ENCODE peak calls at places on chromosomes 13 and 19, in six cellular contexts. N is fibroblast of mammary gland, F is fibroblast of pulmonary artery, Z is NB4, L is transverse colon, T is heart right ventricle. Y is an unnamed sample.

GRCh38 chr13:49625392-49626137 is 2.7 kb upstream of the ARL11 start:
- DNase-seq in N (peak), F (peak), Z (no peak), L (peak), T (peak), Y (no peak)

GRCh38 chr19:18924684-18925213 is 5.2 kb downstream of the DDX49 start:
- DNase-seq in N (no peak), F (no peak), Z (no peak), L (no peak), T (no peak), Y (no peak)

GRCh38 chr19:16019691-16020448 is 56.4 kb upstream of the TPM4 start:
- DNase-seq in N (no peak), F (no peak), Z (no peak), L (no peak), T (no peak), Y (no peak)

GRCh38 chr13:32887617-32888016 is 128.6 kb upstream of the KL start:
- DNase-seq in N (no peak), F (no peak), Z (no peak), L (no peak), T (no peak), Y (no peak)

GRCh38 chr13:112952759-112953541 is 16.1 kb upstream of the MCF2L start:
- DNase-seq in N (no peak), F (no peak), Z (no peak), L (no peak), T (no peak), Y (no peak)

GRCh38 chr13:43908156-43909126 is 28.7 kb downstream of the LACC1 start:
- DNase-seq in N (peak), F (peak), Z (peak), L (no peak), T (no peak), Y (peak)

GRCh38 chr13:52850396-52851152 is 2.1 kb upstream of the PCDH8 start:
- DNase-seq in N (peak), F (peak), Z (peak), L (peak), T (peak), Y (peak)

GRCh38 chr19:10112037-10112751 is 701 bp downstream of the P2RY11 start:
- DNase-seq in N (no peak), F (no peak), Z (peak), L (peak), T (no peak), Y (no peak)

GRCh38 chr19:48186541-48186991 is 16.1 kb downstream of the ZSWIM9 start:
- DNase-seq in N (no peak), F (no peak), Z (peak), L (no peak), T (no peak), Y (no peak)

GRCh38 chr13:70784590-70784989 is 676.3 kb upstream of the KLHL1 start:
- DNase-seq in N (no peak), F (no peak), Z (no peak), L (no peak), T (no peak), Y (no peak)

GRCh38 chr13:93539914-93540313 is 313.3 kb downstream of the GPC6 start:
- DNase-seq in N (no peak), F (no peak), Z (no peak), L (no peak), T (no peak), Y (no peak)

GRCh38 chr19:45402469-45403070 is 2.3 kb downstream of the PPP1R13L start:
- DNase-seq in N (no peak), F (no peak), Z (peak), L (peak), T (peak), Y (peak)

DNA sequence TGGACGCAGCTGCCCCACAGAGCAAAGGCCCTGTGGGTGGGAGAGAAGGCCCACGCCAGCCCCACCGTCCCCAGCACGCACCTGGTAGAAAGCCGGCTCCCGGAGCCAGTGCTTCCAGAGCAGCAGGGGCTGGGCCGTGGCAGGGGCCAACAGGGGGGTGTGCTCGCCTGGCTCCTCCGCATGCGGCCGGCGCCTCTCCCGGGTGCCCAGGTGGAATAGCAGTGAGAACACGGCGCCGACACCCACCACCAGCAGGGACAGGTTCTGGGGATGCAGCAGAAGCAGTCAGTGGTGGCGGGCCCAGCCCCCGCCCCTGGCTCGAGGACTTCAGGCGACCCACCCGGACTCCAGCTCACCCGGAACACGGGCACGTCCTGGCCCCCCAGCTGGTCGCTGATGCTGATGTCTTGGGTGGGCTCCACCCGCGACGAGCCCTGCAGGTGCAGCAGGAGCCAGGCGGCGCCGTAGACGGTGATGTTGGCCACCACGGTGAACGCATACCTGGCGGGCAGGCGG is 8.9 kb downstream of the TEKTIP1 start:
- DNase-seq in N (no peak), F (no peak), Z (no peak), L (no peak), T (no peak), Y (no peak)
- TF ChIP-seq CTCF in N (no peak), F (no peak), Z (no peak), L (no peak), T (no peak), Y (no peak)

GRCh38 chr19:51146751-51147150 is 4.7 kb downstream of the SIGLEC7 start:
- DNase-seq in N (peak), F (no peak), Z (no peak), L (no peak), T (no peak), Y (no peak)

GRCh38 chr19:51145926-51146493 is 3.9 kb downstream of the SIGLEC7 start:
- DNase-seq in N (no peak), F (no peak), Z (no peak), L (no peak), T (no peak), Y (no peak)

GRCh38 chr19:51148571-51148970 is 6.5 kb downstream of the SIGLEC7 start:
- DNase-seq in N (no peak), F (no peak), Z (peak), L (no peak), T (no peak), Y (no peak)

GRCh38 chr19:51147663-51148062 is 5.6 kb downstream of the SIGLEC7 start:
- DNase-seq in N (no peak), F (no peak), Z (no peak), L (no peak), T (no peak), Y (peak)

GRCh38 chr19:51150627-51151026 is 8.5 kb downstream of the SIGLEC7 start:
- DNase-seq in N (no peak), F (peak), Z (no peak), L (no peak), T (no peak), Y (no peak)
- H3K4me3 ChIP-seq in N (no peak), F (no peak), Z (no peak), L (no peak), T (no peak), Y (no peak)

GRCh38 chr13:55517312-55517711 is 1623.4 kb upstream of the PRR20A start:
- DNase-seq in N (no peak), F (no peak), Z (peak), L (no peak), T (no peak), Y (no peak)
- TF ChIP-seq CTCF in N (peak), F (no peak), Z (peak), L (no peak), T (no peak), Y (no peak)

GRCh38 chr19:21439372-21439771 is 42.4 kb downstream of the ZNF493 start:
- DNase-seq in N (no peak), F (no peak), Z (peak), L (no peak), T (no peak), Y (no peak)
- H3K4me3 ChIP-seq in N (no peak), F (no peak), Z (no peak), L (no peak), T (no peak), Y (no peak)

DNA sequence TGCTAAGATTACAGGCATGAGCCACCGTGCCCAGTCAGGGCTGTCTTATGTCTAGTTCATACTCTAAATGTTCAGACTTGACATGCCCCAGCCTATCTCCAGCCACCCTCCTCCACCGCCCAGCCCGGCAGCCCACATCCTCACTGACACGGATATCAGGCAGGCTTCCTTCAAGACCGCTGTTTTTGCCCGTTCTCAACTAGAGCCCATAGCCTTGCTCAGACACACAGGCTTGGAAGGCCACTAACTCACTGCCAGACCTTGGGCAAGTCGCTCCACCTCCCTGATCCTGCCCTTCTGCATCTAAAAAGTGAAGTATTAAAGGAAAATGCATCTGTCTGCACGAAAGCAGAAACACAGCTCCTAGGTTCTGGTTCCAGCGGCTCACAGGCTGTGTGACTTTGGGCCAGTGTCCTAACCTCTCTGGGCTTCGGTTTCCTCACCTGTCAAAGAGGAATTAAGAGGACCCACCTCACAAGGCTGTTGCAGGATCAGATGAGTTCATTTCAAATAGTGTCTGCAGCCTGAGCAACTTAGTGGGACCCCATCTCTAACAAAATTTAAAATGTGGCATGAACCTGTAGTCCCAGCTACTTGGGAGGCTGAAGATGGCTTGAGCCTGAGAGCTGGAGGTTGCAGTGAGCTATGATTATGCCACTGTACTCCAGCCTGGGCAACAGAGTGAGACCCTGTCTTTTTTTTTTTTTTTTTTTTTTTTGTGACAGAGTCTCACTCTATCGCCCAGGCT is 14.5 kb upstream of the CERS4 start:
- DNase-seq in N (no peak), F (no peak), Z (peak), L (peak), T (peak), Y (no peak)
- TF ChIP-seq CTCF in N (no peak), F (no peak), Z (no peak), L (no peak), T (no peak), Y (no peak)

DNA sequence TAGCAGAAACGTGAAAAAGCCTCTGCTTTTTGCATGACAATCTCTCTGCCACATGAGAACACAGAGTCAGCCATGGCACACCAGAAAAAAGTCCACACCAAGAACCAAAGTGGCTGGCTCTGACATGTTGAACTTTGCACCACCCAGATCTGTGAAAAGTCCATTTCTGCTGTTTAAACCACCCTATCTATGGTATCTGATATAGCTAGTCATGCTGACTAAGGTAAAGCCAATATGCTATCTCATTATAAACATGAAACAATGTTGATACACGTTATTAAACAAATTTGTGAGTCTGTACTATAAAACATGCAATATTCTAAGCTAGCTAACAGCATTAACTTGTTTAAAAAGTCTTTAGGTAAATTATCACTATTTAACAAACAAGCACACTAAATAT is 21.0 kb upstream of the ZNF432 start:
- DNase-seq in N (no peak), F (no peak), Z (no peak), L (no peak), T (no peak), Y (no peak)
- H3K4me3 ChIP-seq in N (no peak), F (no peak), Z (no peak), L (no peak), T (no peak), Y (no peak)

Y was measured in cardiac fibroblast.